ENCODE peak calls at places on chromosomes 7 and 10, in four cellular contexts. D is lung microvascular endothelial cell, K is glutamatergic neuron, T is AG09309. S is an unnamed sample.

GRCh38 chr10:103193820-103194529 is 903 bp upstream of the NT5C2 start:
- DNase-seq in D (no peak), K (no peak), T (no peak), S (no peak)

GRCh38 chr7:90551036-90551435 is 45.1 kb upstream of the CDK14 start:
- DNase-seq in K (no peak), D (no peak), T (no peak), S (no peak)

GRCh38 chr7:9681284-9681683 is 1247.9 kb downstream of the NXPH1 start:
- DNase-seq in K (no peak), T (no peak), D (no peak), S (no peak)

GRCh38 chr7:142478479-142479220 is 220.8 kb upstream of the PRSS58 start:
- DNase-seq in T (no peak), D (peak), K (no peak), S (peak)

GRCh38 chr10:75959209-75959608 is 527.8 kb downstream of the LRMDA start:
- DNase-seq in D (no peak), T (peak), K (no peak), S (peak)

GRCh38 chr7:73905360-73905759 is 44.4 kb downstream of the TMEM270 start:
- DNase-seq in D (no peak), K (no peak), T (no peak), S (no peak)

GRCh38 chr7:78514653-78515052 is 716.1 kb downstream of the PHTF2 start:
- DNase-seq in D (no peak), T (no peak), K (peak), S (no peak)

GRCh38 chr10:15027741-15028140 is 16.0 kb upstream of the OLAH start:
- DNase-seq in D (no peak), T (no peak), K (no peak), S (no peak)

GRCh38 chr10:44425466-44425865 is 40.6 kb upstream of the CXCL12 start:
- DNase-seq in D (no peak), K (no peak), T (no peak), S (no peak)

GRCh38 chr10:76337641-76338040 is 906.2 kb downstream of the LRMDA start:
- DNase-seq in K (no peak), T (peak), D (no peak), S (peak)

GRCh38 chr7:28408974-28409715 is 3.2 kb upstream of the CREB5 start:
- DNase-seq in K (peak), T (peak), D (peak), S (peak)

GRCh38 chr10:114068054-114068707 is 24.5 kb downstream of the ADRB1 start:
- DNase-seq in T (no peak), D (no peak), K (no peak), S (no peak)

GRCh38 chr7:82945480-82945879 is 217.2 kb downstream of the PCLO start:
- DNase-seq in K (no peak), T (no peak), D (no peak), S (no peak)

GRCh38 chr7:3244241-3244814 is 56.7 kb upstream of the SDK1 start:
- DNase-seq in K (no peak), D (no peak), T (no peak), S (peak)

GRCh38 chr7:75055830-75056431 is 17.7 kb downstream of the RCC1L start:
- DNase-seq in D (peak), T (no peak), K (no peak), S (no peak)

GRCh38 chr7:159231017-159231416 is 86.3 kb upstream of the VIPR2 start:
- DNase-seq in K (no peak), T (no peak), D (no peak), S (no peak)

GRCh38 chr10:97333351-97333600 is 1.3 kb downstream of the FRAT2 start:
- DNase-seq in D (no peak), K (no peak), T (no peak), S (no peak)

GRCh38 chr7:157309990-157310668 is 26.7 kb upstream of the DNAJB6 start:
- DNase-seq in T (peak), D (peak), K (no peak), S (peak)

GRCh38 chr7:11196143-11196542 is 222.5 kb downstream of the PHF14 start:
- DNase-seq in D (no peak), K (no peak), T (no peak), S (no peak)

GRCh38 chr10:79910344-79910743 is 38.6 kb downstream of the SFTPD start:
- DNase-seq in T (no peak), K (no peak), D (no peak), S (no peak)

GRCh38 chr10:71804067-71804466 is 30.7 kb upstream of the VSIR start:
- DNase-seq in K (no peak), T (no peak), D (no peak), S (no peak)

GRCh38 chr10:124267231-124267885 is 151.4 kb downstream of the OAT start:
- DNase-seq in T (no peak), K (no peak), D (peak), S (no peak)

GRCh38 chr7:8379264-8379663 is 54.1 kb upstream of the NXPH1 start:
- DNase-seq in D (no peak), K (peak), T (no peak), S (no peak)

GRCh38 chr10:133257489-133258065 is 19.1 kb downstream of the ADAM8 start:
- DNase-seq in K (peak), T (no peak), D (peak), S (no peak)

GRCh38 chr7:84908196-84908793 is 278.6 kb downstream of the SEMA3D start:
- DNase-seq in D (no peak), T (no peak), K (no peak), S (no peak)

GRCh38 chr10:85105614-85106013 is 777.2 kb downstream of the CCSER2 start:
- DNase-seq in D (no peak), K (peak), T (no peak), S (no peak)

GRCh38 chr7:149714910-149715471 is 58.4 kb downstream of the ZNF467 start:
- DNase-seq in T (no peak), K (no peak), D (no peak), S (peak)

GRCh38 chr7:102111758-102112119 is 174.9 kb upstream of the SH2B2 start:
- DNase-seq in K (no peak), D (no peak), T (no peak), S (no peak)

GRCh38 chr10:132539431-132539839 is 1.8 kb downstream of the INPP5A start:
- DNase-seq in K (no peak), T (no peak), D (no peak), S (no peak)

GRCh38 chr10:17850526-17850925 is 41.4 kb downstream of the MRC1 start:
- DNase-seq in D (peak), T (no peak), K (no peak), S (no peak)

GRCh38 chr10:43355749-43356371 is 15.6 kb upstream of the FXYD4 start:
- DNase-seq in K (no peak), D (no peak), T (peak), S (no peak)

GRCh38 chr7:24965831-24966708 is 13.9 kb downstream of the OSBPL3 start:
- DNase-seq in K (peak), D (no peak), T (no peak), S (no peak)

GRCh38 chr7:131381069-131381838 is 53.6 kb downstream of the MKLN1 start:
- DNase-seq in T (peak), D (no peak), K (no peak), S (no peak)